ENCODE peak calls at places on chromosome 12, in seven cellular contexts. P is right cardiac atrium; Q is CD4-positive, CD25-positive, alpha-beta regulatory T cell; D is suprapubic skin; Z is PC-3; S is CD8-positive, alpha-beta memory T cell; G is CD8-positive, alpha-beta T cell. J is an unnamed sample.
A peak's percentile ranks its signal among the peaks of the same experiment; 100 is the strongest.

GRCh38 chr12:26790645-26790994 is 42.4 kb downstream of the ITPR2 start:
- DNase-seq in G (no peak), Q (no peak), P (no peak), S (no peak), D (no peak), Z (peak; percentile 47), J (no peak)

GRCh38 chr12:91662021-91662420 is 479.4 kb upstream of the DCN start:
- DNase-seq in G (no peak), D (no peak), P (no peak), Z (no peak), S (no peak), Q (no peak), J (no peak)

GRCh38 chr12:42056130-42056529 is 88.5 kb downstream of the GXYLT1 start:
- DNase-seq in Q (no peak), Z (no peak), P (no peak), S (no peak), G (no peak), D (no peak), J (peak; percentile 88)

GRCh38 chr12:29858270-29858786 is 74.6 kb upstream of the TMTC1 start:
- DNase-seq in G (no peak), S (no peak), P (no peak), Q (no peak), Z (no peak), D (no peak), J (no peak)

GRCh38 chr12:67484788-67485480 is 163.6 kb upstream of the DYRK2 start:
- DNase-seq in S (no peak), D (no peak), Z (peak; percentile 63), Q (peak; percentile 41), P (no peak), G (peak; percentile 26), J (no peak)

GRCh38 chr12:119689935-119690500 is 22.1 kb downstream of the PRKAB1 start:
- DNase-seq in Z (no peak), G (no peak), P (no peak), D (no peak), Q (no peak), S (no peak), J (no peak)

GRCh38 chr12:28512876-28513275 is 322.6 kb downstream of the CCDC91 start:
- DNase-seq in Z (no peak), D (no peak), S (no peak), G (no peak), P (no peak), Q (no peak), J (no peak)

GRCh38 chr12:124573839-124574786 is 6.7 kb upstream of the NCOR2 start:
- DNase-seq in S (no peak), D (no peak), Q (no peak), Z (no peak), P (no peak), G (no peak), J (no peak)

GRCh38 chr12:27319394-27319793 is 13.2 kb upstream of the BMAL2 start:
- DNase-seq in D (no peak), P (no peak), Q (no peak), Z (peak; percentile 81), S (no peak), G (no peak), J (no peak)

GRCh38 chr12:111387747-111388365 is 17.9 kb upstream of the SH2B3 start:
- DNase-seq in Q (no peak), Z (no peak), P (no peak), D (no peak), S (no peak), G (no peak), J (no peak)

GRCh38 chr12:91256471-91256870 is 73.9 kb upstream of the DCN start:
- DNase-seq in Z (no peak), G (no peak), D (no peak), S (no peak), P (no peak), Q (no peak), J (peak; percentile 38)

GRCh38 chr12:127655691-127656090 is 611.3 kb upstream of the TMEM132C start:
- DNase-seq in D (no peak), S (no peak), Z (peak; percentile 52), Q (no peak), P (no peak), G (no peak), J (no peak)

GRCh38 chr12:52144512-52145227 is 47.1 kb downstream of the KRT80 start:
- DNase-seq in P (no peak), D (no peak), S (no peak), Z (no peak), Q (no peak), G (no peak), J (no peak)

GRCh38 chr12:22282283-22282682 is 52.2 kb downstream of the ST8SIA1 start:
- DNase-seq in Q (no peak), Z (peak; percentile 61), D (no peak), S (no peak), P (no peak), G (no peak), J (no peak)

GRCh38 chr12:94190623-94191022 is 42.2 kb downstream of the PLXNC1 start:
- DNase-seq in G (no peak), Z (no peak), Q (no peak), D (no peak), S (no peak), P (no peak), J (no peak)

GRCh38 chr12:69239922-69240624 is 704 bp downstream of the CPSF6 start:
- DNase-seq in D (peak; percentile 74), S (peak; percentile 67), Z (peak; percentile 29), Q (peak; percentile 58), G (peak; percentile 55), P (peak; percentile 73), J (peak; percentile 77)

GRCh38 chr12:92606956-92607355 is 95.8 kb upstream of the PLEKHG7 start:
- DNase-seq in Q (no peak), G (no peak), Z (no peak), P (no peak), D (no peak), S (no peak), J (no peak)

GRCh38 chr12:49288412-49288853 is 6.5 kb upstream of the PRPH start:
- DNase-seq in D (no peak), Z (peak; percentile 74), S (peak; percentile 75), G (peak; percentile 70), Q (peak; percentile 73), P (peak; percentile 73), J (peak; percentile 88)

GRCh38 chr12:64631197-64631596 is 20.9 kb downstream of the RASSF3 start:
- DNase-seq in Q (no peak), Z (no peak), S (no peak), D (no peak), P (no peak), G (no peak), J (peak; percentile 41)

GRCh38 chr12:24770851-24771250 is 178.1 kb downstream of the BCAT1 start:
- DNase-seq in G (no peak), S (no peak), Z (no peak), D (no peak), Q (no peak), P (no peak), J (no peak)

GRCh38 chr12:31033146-31033545 is 40.5 kb upstream of the DDX11 start:
- DNase-seq in Q (no peak), S (no peak), G (no peak), D (no peak), Z (no peak), P (no peak), J (no peak)

GRCh38 chr12:112557954-112558630 is 139.3 kb downstream of the PTPN11 start:
- DNase-seq in P (no peak), S (no peak), G (no peak), Q (no peak), Z (no peak), D (no peak), J (no peak)

GRCh38 chr12:54759751-54760150 is 94.6 kb upstream of the MUCL1 start:
- DNase-seq in D (no peak), G (no peak), S (no peak), P (no peak), Q (peak; percentile 39), Z (peak; percentile 73), J (peak; percentile 77)
- H3K27me3 ChIP-seq in D (no peaks in the 10 kb centered on the region), G (no peaks in the 10 kb centered on the region), S (no peaks in the 10 kb centered on the region), P (no peaks in the 10 kb centered on the region), Q (peaks cover 12% of the 10 kb centered on the region), Z (peaks cover 28% of the 10 kb centered on the region), J (no peaks in the 10 kb centered on the region)

GRCh38 chr12:57236925-57237652 is 7.6 kb downstream of the SHMT2 start:
- DNase-seq in S (no peak), G (peak; percentile 10), P (peak; percentile 84), Q (peak; percentile 46), D (no peak), Z (no peak), J (no peak)
- H3K27me3 ChIP-seq in S (peaks cover 41% of the 10 kb centered on the region), G (peaks cover 41% of the 10 kb centered on the region), P (no peaks in the 10 kb centered on the region), Q (peaks cover 2% of the 10 kb centered on the region), D (peaks cover 46% of the 10 kb centered on the region), Z (peaks cover 9% of the 10 kb centered on the region), J (no peaks in the 10 kb centered on the region)

GRCh38 chr12:54054442-54055332 is 1.1 kb downstream of the HOXC4 start:
- DNase-seq in Q (no peak), P (no peak), G (no peak), Z (no peak), S (no peak), D (no peak), J (no peak)

GRCh38 chr12:54051916-54052744 is 1.5 kb upstream of the HOXC4 start:
- DNase-seq in G (no peak), Q (no peak), P (no peak), D (no peak), S (no peak), Z (peak; percentile 59), J (peak; percentile 56)

GRCh38 chr12:54055522-54055921 is 1.9 kb downstream of the HOXC4 start:
- DNase-seq in Z (no peak), D (no peak), G (no peak), Q (no peak), P (no peak), S (no peak), J (no peak)

GRCh38 chr12:54052745-54053624 is 650 bp upstream of the HOXC4 start:
- DNase-seq in Q (peak; percentile 41), D (no peak), P (peak; percentile 64), S (peak; percentile 59), Z (no peak), G (peak; percentile 25), J (peak; percentile 92)

GRCh38 chr12:54053625-54054441 is at the start of gene HOXC4:
- DNase-seq in S (peak; percentile 62), Z (no peak), P (peak; percentile 61), D (no peak), Q (no peak), G (peak; percentile 34), J (peak; percentile 95)
- H3K27me3 ChIP-seq in S (peaks cover 50% of the 10 kb centered on the region), Z (peaks cover 8% of the 10 kb centered on the region), P (no peaks in the 10 kb centered on the region), D (peaks cover 12% of the 10 kb centered on the region), Q (peaks cover 53% of the 10 kb centered on the region), G (peaks cover 40% of the 10 kb centered on the region), J (no peaks in the 10 kb centered on the region)

DNA sequence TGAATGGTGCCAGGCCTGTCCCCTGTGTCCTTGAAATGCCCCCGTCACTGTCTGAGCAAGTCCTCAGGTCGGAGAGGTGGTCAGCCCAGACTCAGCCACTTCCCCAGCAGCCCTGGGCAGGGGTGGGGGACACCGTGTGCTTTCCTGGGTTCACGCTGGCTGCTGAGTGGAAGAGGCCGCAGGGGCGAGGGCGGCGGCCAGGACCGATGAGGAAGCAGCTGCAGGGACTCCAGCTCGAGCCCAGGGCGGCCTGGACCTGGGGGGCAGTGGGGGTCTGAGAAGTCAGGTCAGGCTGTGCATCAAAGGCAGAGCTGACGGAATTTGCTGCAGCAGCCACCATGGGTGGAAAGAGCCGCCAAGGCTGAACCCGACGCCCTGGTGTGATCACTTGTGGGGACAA is 28.4 kb downstream of the NOC4L start:
- DNase-seq in D (no peak), Z (no peak), S (peak; percentile 35), P (no peak), G (no peak), Q (no peak), J (no peak)
- H3K27me3 ChIP-seq in D (peaks cover 95% of the 10 kb centered on the region), Z (peaks cover 30% of the 10 kb centered on the region), S (peaks cover 5% of the 10 kb centered on the region), P (no peaks in the 10 kb centered on the region), G (peaks cover 4% of the 10 kb centered on the region), Q (no peaks in the 10 kb centered on the region), J (no peaks in the 10 kb centered on the region)

GRCh38 chr12:48002773-48003218 is 1.5 kb downstream of the COL2A1 start:
- DNase-seq in Q (no peak), P (peak; percentile 80), Z (peak; percentile 25), S (no peak), G (no peak), D (peak; percentile 71), J (no peak)
- H3K27me3 ChIP-seq in Q (peaks cover 51% of the 10 kb centered on the region), P (no peaks in the 10 kb centered on the region), Z (peaks cover 37% of the 10 kb centered on the region), S (peaks cover 63% of the 10 kb centered on the region), G (peaks cover 52% of the 10 kb centered on the region), D (peaks cover 82% of the 10 kb centered on the region), J (no peaks in the 10 kb centered on the region)

J was measured in Karpas-422.